ENCODE peak calls at places on chromosomes 13 and 19, in four cellular contexts. C is adrenal gland, B is Calu3, Y is astrocyte of the cerebellum. T is an unnamed sample.

GRCh38 chr13:21913010-21913409 is 242.1 kb downstream of the FGF9 start:
- DNase-seq in C (no peak), B (no peak), Y (no peak), T (no peak)

GRCh38 chr13:84399320-84400085 is 517.2 kb upstream of the SLITRK1 start:
- DNase-seq in C (no peak), B (no peak), Y (no peak), T (no peak)

GRCh38 chr13:83503424-83503823 is 378.9 kb downstream of the SLITRK1 start:
- DNase-seq in C (no peak), B (no peak), Y (peak), T (no peak)

GRCh38 chr13:65488606-65489005 is 1741.5 kb downstream of the PCDH9 start:
- DNase-seq in C (no peak), B (no peak), Y (no peak), T (no peak)

GRCh38 chr19:39841041-39841440 is 5.1 kb downstream of the FBL start:
- DNase-seq in C (no peak), B (no peak), Y (no peak), T (no peak)

GRCh38 chr13:74134777-74135305 is 637 bp upstream of the KLF12 start:
- DNase-seq in C (peak), B (peak), Y (no peak), T (peak)

GRCh38 chr13:40181203-40181845 is 485.1 kb downstream of the FOXO1 start:
- DNase-seq in C (no peak), B (no peak), Y (no peak), T (no peak)

GRCh38 chr19:41355035-41355434 is 1.3 kb upstream of the TGFB1 start:
- DNase-seq in C (no peak), B (no peak), Y (no peak), T (no peak)

GRCh38 chr13:29578300-29579048 is 17.0 kb downstream of the SLC7A1 start:
- DNase-seq in C (peak), B (no peak), Y (no peak), T (no peak)

GRCh38 chr13:111267784-111268183 is 52.7 kb upstream of the TEX29 start:
- DNase-seq in C (no peak), B (no peak), Y (no peak), T (no peak)

GRCh38 chr19:40601061-40601973 is at the start of gene LTBP4:
- DNase-seq in C (no peak), B (peak), Y (no peak), T (no peak)

GRCh38 chr19:36032251-36033104 is at the start of gene CLIP3:
- DNase-seq in C (peak), B (no peak), Y (peak), T (peak)

GRCh38 chr19:38145627-38146026 is 78.4 kb downstream of the DPF1 start:
- DNase-seq in C (no peak), B (no peak), Y (no peak), T (no peak)

GRCh38 chr13:102405499-102406079 is 3.7 kb upstream of the FGF14 start:
- DNase-seq in C (no peak), B (no peak), Y (peak), T (no peak)

GRCh38 chr13:87671031-87671823 is at the start of gene SLITRK5:
- DNase-seq in C (peak), B (no peak), Y (peak), T (peak)

GRCh38 chr13:49220856-49221614 is 897 bp downstream of the MLNR start:
- DNase-seq in C (no peak), B (no peak), Y (no peak), T (no peak)

GRCh38 chr19:46413262-46414031 is at the start of gene CCDC8:
- DNase-seq in C (peak), B (no peak), Y (peak), T (peak)

GRCh38 chr19:43407416-43408005 is 7.2 kb upstream of the TEX101 start:
- DNase-seq in C (no peak), B (no peak), Y (no peak), T (no peak)

GRCh38 chr13:98485561-98485960 is 91.3 kb downstream of the STK24 start:
- DNase-seq in C (no peak), B (no peak), Y (no peak), T (no peak)

GRCh38 chr13:46296920-46297319 is 85.2 kb downstream of the LRRC63 start:
- DNase-seq in C (no peak), B (no peak), Y (peak), T (no peak)

GRCh38 chr19:8396563-8397203 is 6.5 kb downstream of the RAB11B start:
- DNase-seq in C (peak), B (peak), Y (no peak), T (no peak)

GRCh38 chr19:8397291-8397690 is 7.1 kb downstream of the RAB11B start:
- DNase-seq in C (no peak), B (no peak), Y (no peak), T (no peak)

GRCh38 chr19:8399681-8400188 is 9.6 kb downstream of the RAB11B start:
- DNase-seq in C (no peak), B (no peak), Y (no peak), T (no peak)

GRCh38 chr19:8396185-8396562 is 6.0 kb downstream of the RAB11B start:
- DNase-seq in C (no peak), B (no peak), Y (no peak), T (no peak)

GRCh38 chr19:8397746-8398721 is 7.9 kb downstream of the RAB11B start:
- DNase-seq in C (no peak), B (no peak), Y (no peak), T (no peak)
- TF ChIP-seq CTCF in C (no peak), B (no peak), Y (no peak), T (no peak)

DNA sequence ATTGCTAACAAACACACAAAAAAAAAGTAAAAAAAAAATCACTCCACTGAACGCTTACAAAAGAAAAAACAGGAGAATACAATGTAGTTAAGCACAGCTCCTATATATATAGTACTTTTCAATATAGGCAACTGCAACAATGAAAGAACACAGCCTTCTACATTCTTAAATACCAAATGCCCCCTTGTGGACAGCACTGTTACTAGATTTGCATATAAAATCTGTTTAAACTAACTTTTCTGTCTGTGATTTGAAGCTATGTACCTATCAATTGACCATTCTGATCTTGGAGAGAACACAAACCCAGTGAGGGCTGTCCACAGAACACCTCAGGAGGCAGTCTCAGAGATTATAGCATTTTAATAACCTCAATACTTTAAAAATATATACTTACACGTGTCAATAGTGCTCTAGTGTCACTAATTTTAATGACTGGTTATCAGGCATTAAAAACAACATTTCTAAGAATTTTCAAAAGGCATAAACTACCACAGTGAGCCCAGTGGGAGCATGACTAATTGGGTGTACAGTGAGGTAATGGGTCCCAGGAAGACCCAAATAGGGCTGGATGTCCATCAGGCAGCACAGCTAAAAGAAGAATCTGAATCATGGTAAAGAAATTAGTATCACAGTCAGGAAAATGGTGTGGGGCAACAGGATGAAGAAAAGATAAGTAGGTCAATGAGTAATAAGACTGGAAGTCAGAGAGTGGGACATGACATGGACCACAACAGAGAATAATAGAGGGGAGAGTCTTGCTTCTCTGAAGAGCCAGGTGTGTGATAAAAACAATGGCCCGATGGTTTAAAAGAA is 22.2 kb downstream of the CCDC169 start:
- DNase-seq in C (peak), B (peak), Y (peak), T (no peak)
- TF ChIP-seq CTCF in C (peak), B (no peak), Y (peak), T (peak)

GRCh38 chr19:2540251-2540645 is 64.3 kb downstream of the GADD45B start:
- DNase-seq in C (no peak), B (no peak), Y (no peak), T (no peak)

GRCh38 chr19:2538096-2538757 is 62.3 kb downstream of the GADD45B start:
- DNase-seq in C (no peak), B (no peak), Y (no peak), T (no peak)

GRCh38 chr19:2542341-2543069 is 66.6 kb downstream of the GADD45B start:
- DNase-seq in C (peak), B (no peak), Y (no peak), T (no peak)

GRCh38 chr19:2543463-2544442 is 67.8 kb downstream of the GADD45B start:
- DNase-seq in C (peak), B (peak), Y (peak), T (peak)

GRCh38 chr19:2540646-2541454 is 64.9 kb downstream of the GADD45B start:
- DNase-seq in C (peak), B (peak), Y (peak), T (peak)
- TF ChIP-seq CTCF in C (no peak), B (no peak), Y (peak), T (peak)

DNA sequence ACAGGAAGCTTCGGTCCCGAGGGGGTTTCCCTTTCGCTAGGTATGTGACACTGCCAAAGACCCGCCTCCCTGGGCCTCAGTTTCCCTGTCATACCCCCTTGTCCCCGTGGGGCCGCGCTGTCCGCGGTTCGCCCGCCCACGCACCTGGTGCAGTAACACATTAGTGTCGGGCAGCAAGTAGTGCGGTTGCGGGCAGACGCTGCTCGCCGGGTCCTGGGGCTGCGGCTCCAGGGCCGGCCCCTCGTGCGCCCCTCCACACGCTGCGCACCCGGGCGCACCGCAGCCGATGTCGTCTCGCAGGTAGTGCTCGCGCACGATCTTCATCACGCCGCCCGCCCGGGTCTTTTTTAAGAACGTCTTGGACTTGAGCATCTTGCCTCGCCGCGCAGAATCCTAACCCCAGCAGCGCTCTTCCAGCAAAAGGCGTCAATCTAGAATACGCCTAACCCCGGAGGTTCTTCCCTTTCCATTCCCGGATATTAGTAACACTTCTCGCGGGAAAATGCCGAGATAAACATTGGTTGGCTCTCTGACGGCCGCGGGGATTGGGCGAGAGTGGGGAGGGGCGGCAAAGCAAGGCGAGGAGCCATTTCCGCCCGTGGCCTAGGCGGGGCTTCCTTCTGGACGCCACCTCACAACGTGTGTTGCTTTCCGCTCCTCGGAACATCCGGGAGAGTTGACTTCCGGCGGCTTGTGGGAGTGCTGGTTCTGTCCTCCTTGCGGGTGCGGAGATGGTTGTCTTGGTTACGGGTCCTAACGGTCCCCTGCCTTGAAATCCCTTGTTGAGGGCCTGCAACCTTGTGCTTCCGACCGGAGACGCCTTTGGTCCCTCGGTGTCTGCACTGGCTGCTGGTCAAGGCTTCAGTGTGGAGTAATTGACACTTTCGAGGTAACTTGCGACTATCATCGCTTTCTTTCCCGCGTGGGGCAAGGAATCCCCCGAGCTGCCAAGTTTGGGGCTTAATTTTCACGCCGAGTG is at the start of the genes DIS3 and PIBF1:
- DNase-seq in C (peak), B (peak), Y (peak), T (peak)
- TF ChIP-seq CTCF in C (no peak), B (no peak), Y (peak), T (no peak)